ENCODE peak calls at places on chromosomes 13 and 19, in ten cellular contexts. K is CD4-positive, alpha-beta T cell; E is HT-29; L is NCI-H524; S is astrocyte; M is epithelial cell of proximal tubule; A is AML-193; P is NCI-H1092 treated with DMSO at 0.1 percent for 48 hours; U is stimulated activated CD8-positive, alpha-beta memory T cell treated with anti-CD3 and anti-CD28 coated beads, Interleukin-15, amount 100 ng/mL, for 1 hour; X is stimulated activated CD4-positive, alpha-beta T cell treated with anti-CD3 and anti-CD28 coated beads, Interleukin-1b, Interleukin-23, amount 100 ng/mL, for 24 hours. R is an unnamed sample.

GRCh38 chr13:25860862-25861261 is 191.0 kb downstream of the SHISA2 start:
- DNase-seq in S (peak), A (no peak), K (no peak), M (no peak), P (no peak), L (no peak), U (no peak), E (no peak), X (no peak), R (no peak)

GRCh38 chr19:16015805-16016173 is 60.5 kb upstream of the TPM4 start:
- DNase-seq in X (no peak), P (no peak), M (no peak), E (no peak), L (no peak), K (no peak), U (no peak), A (no peak), S (no peak), R (no peak)

GRCh38 chr19:50467566-50467965 is 8.7 kb upstream of the EMC10 start:
- DNase-seq in E (no peak), K (no peak), U (no peak), X (no peak), P (no peak), L (no peak), M (no peak), A (no peak), S (no peak), R (no peak)

GRCh38 chr13:42320375-42320787 is 48.4 kb downstream of the AKAP11 start:
- DNase-seq in M (no peak), E (no peak), A (no peak), S (no peak), U (no peak), L (no peak), X (no peak), P (no peak), K (no peak), R (no peak)

GRCh38 chr13:43316997-43317396 is 293.6 kb downstream of the DNAJC15 start:
- DNase-seq in S (peak), M (no peak), X (no peak), E (no peak), U (no peak), P (peak), A (no peak), L (no peak), K (no peak), R (no peak)

GRCh38 chr13:98451676-98452105 is 125.2 kb downstream of the STK24 start:
- DNase-seq in E (no peak), A (no peak), K (no peak), X (no peak), P (peak), U (no peak), M (no peak), L (no peak), S (peak), R (no peak)

GRCh38 chr13:35198821-35199220 is 256.8 kb downstream of the NBEA start:
- DNase-seq in K (no peak), L (peak), S (no peak), U (no peak), M (no peak), A (no peak), P (no peak), E (no peak), X (no peak), R (no peak)

GRCh38 chr19:38273499-38273898 is 9.1 kb downstream of the SPINT2 start:
- DNase-seq in K (no peak), M (no peak), S (no peak), A (no peak), X (no peak), U (no peak), P (no peak), E (peak), L (no peak), R (no peak)

GRCh38 chr13:29754486-29754806 is 96.0 kb downstream of the UBL3 start:
- DNase-seq in P (no peak), K (no peak), X (no peak), A (no peak), E (peak), L (no peak), U (no peak), M (no peak), S (peak), R (no peak)

GRCh38 chr19:29823581-29824330 is 12.0 kb downstream of the CCNE1 start:
- DNase-seq in U (no peak), P (no peak), S (no peak), A (no peak), E (no peak), M (no peak), L (no peak), X (no peak), K (no peak), R (no peak)

GRCh38 chr13:35648109-35648508 is 171.6 kb upstream of the MAB21L1 start:
- DNase-seq in S (no peak), L (no peak), K (no peak), X (no peak), P (no peak), E (no peak), U (no peak), A (no peak), M (no peak), R (no peak)